ENCODE peak calls at places on chromosome 1, in four cellular contexts. L is HuH-7.5, C is C1 segment of cervical spinal cord, A is Right ventricle myocardium superior. S is an unnamed sample.

GRCh38 chr1:223712184-223712855 is at the start of gene CAPN2:
- DNase-seq in C (peak; percentile 34), A (peak; percentile 91), L (peak; percentile 84), S (no peak)

GRCh38 chr1:56435434-56436337 is 143.7 kb downstream of the PLPP3 start:
- DNase-seq in L (no peak), C (peak; percentile 34), A (no peak), S (peak; percentile 88)

GRCh38 chr1:99227498-99227897 is 36.8 kb upstream of the PLPPR4 start:
- DNase-seq in C (no peak), A (no peak), L (no peak), S (no peak)

GRCh38 chr1:160741597-160742348 is 2.7 kb downstream of the SLAMF7 start:
- DNase-seq in C (no peak), A (no peak), L (no peak), S (no peak)

GRCh38 chr1:201648066-201648910 is 109.4 kb downstream of the NAV1 start:
- DNase-seq in C (no peak), L (peak; percentile 43), A (peak; percentile 76), S (peak; percentile 71)

GRCh38 chr1:236888903-236889302 is 93.8 kb downstream of the MTR start:
- DNase-seq in L (no peak), C (no peak), A (peak; percentile 79), S (peak; percentile 40)

GRCh38 chr1:43367026-43367903 is 546 bp downstream of the ELOVL1 start:
- DNase-seq in L (peak; percentile 60), A (peak; percentile 54), C (no peak), S (no peak)

GRCh38 chr1:27318596-27318995 is 3.4 kb upstream of the TMEM222 start:
- DNase-seq in A (no peak), C (no peak), L (no peak), S (no peak)

GRCh38 chr1:219304227-219305226 is 130.8 kb downstream of the LYPLAL1 start:
- DNase-seq in C (no peak), A (peak; percentile 52), L (no peak), S (no peak)